ENCODE peak calls at places on chromosomes 16 and 17, in four cellular contexts. N, M, Z and L are unnamed samples.

GRCh38 chr17:47286198-47286914 is 32.7 kb downstream of the ITGB3 start:
- DNase-seq in Z (no peak), N (no peak), M (no peak), L (no peak)

GRCh38 chr16:1539720-1540555 is 6.5 kb downstream of the TMEM204 start:
- DNase-seq in M (no peak), Z (no peak), N (no peak), L (no peak)

GRCh38 chr17:68197091-68197996 is 50.5 kb upstream of the AMZ2 start:
- DNase-seq in M (peak; percentile 61), N (peak; percentile 63), Z (no peak), L (no peak)

GRCh38 chr16:81758376-81758775 is 20.7 kb upstream of the PLCG2 start:
- DNase-seq in M (no peak), Z (peak; percentile 13), N (no peak), L (no peak)

GRCh38 chr17:16507918-16508533 is 16.0 kb upstream of the LRRC75A start:
- DNase-seq in Z (no peak), M (no peak), N (no peak), L (no peak)

GRCh38 chr17:47789611-47790520 is 31.7 kb downstream of the OSBPL7 start:
- DNase-seq in M (peak; percentile 83), Z (peak; percentile 52), N (peak; percentile 73), L (peak; percentile 35)

GRCh38 chr17:73757324-73757942 is 113.2 kb upstream of the SDK2 start:
- DNase-seq in Z (no peak), M (no peak), N (no peak), L (no peak)

GRCh38 chr17:63826468-63827001 is 696 bp upstream of the PSMC5 start:
- DNase-seq in Z (peak; percentile 43), N (no peak), M (no peak), L (no peak)

GRCh38 chr16:87731607-87732006 is 34.2 kb downstream of the KLHDC4 start:
- DNase-seq in N (no peak), M (no peak), Z (no peak), L (no peak)

GRCh38 chr17:72587156-72587555 is 466.3 kb downstream of the SOX9 start:
- DNase-seq in N (no peak), M (no peak), Z (no peak), L (no peak)

GRCh38 chr17:8776861-8777260 is 18.5 kb upstream of the SPDYE4 start:
- DNase-seq in Z (no peak), N (no peak), M (no peak), L (no peak)

GRCh38 chr16:53576228-53576627 is 73.2 kb upstream of the AKTIP start:
- DNase-seq in N (no peak), M (no peak), Z (peak; percentile 1), L (no peak)

GRCh38 chr16:81315271-81316175 is 761 bp downstream of the GAN start:
- DNase-seq in M (peak; percentile 51), N (peak; percentile 23), Z (peak; percentile 69), L (peak; percentile 58)